ENCODE peak calls at places on chromosomes 3 and 15, in ten cellular contexts. U is lung, R is PC-9, D is brain microvascular endothelial cell, Y is fibroblast of pulmonary artery, Z is MM.1S, G is lower lobe of right lung, A is GM10248, V is endothelial cell, B is IMR-90. Q is an unnamed sample.

GRCh38 chr15:55942332-55942731 is 51.1 kb downstream of the NEDD4 start:
- DNase-seq in U (no peak), R (no peak), D (no peak), Y (peak; percentile 16), Z (no peak), G (no peak), A (no peak), V (peak; percentile 4), B (no peak), Q (no peak)

GRCh38 chr3:119676020-119676419 is 1.2 kb downstream of the COX17 start:
- DNase-seq in U (no peak), R (no peak), D (no peak), Y (no peak), Z (no peak), G (no peak), A (no peak), V (no peak), B (no peak), Q (no peak)

GRCh38 chr3:173711619-173712018 is 314.1 kb downstream of the NLGN1 start:
- DNase-seq in U (no peak), R (peak; percentile 92), D (no peak), Y (no peak), Z (no peak), G (no peak), A (no peak), V (no peak), B (no peak), Q (no peak)

GRCh38 chr3:126638790-126639189 is 16.1 kb downstream of the TXNRD3 start:
- DNase-seq in U (no peak), R (no peak), D (no peak), Y (no peak), Z (no peak), G (no peak), A (no peak), V (no peak), B (no peak), Q (no peak)

GRCh38 chr3:114792159-114792918 is 354.7 kb downstream of the ZBTB20 start:
- DNase-seq in U (no peak), R (no peak), D (no peak), Y (no peak), Z (no peak), G (no peak), A (no peak), V (no peak), B (no peak), Q (no peak)

GRCh38 chr3:135444058-135444457 is 521.5 kb upstream of the PPP2R3A start:
- DNase-seq in U (no peak), R (no peak), D (no peak), Y (no peak), Z (no peak), G (no peak), A (no peak), V (no peak), B (no peak), Q (no peak)

GRCh38 chr3:123832712-123833397 is 51.3 kb downstream of the MYLK start:
- DNase-seq in U (no peak), R (no peak), D (no peak), Y (no peak), Z (no peak), G (no peak), A (no peak), V (no peak), B (no peak), Q (no peak)

GRCh38 chr3:12953201-12953712 is 111.9 kb upstream of the RPL32 start:
- DNase-seq in U (no peak), R (no peak), D (no peak), Y (no peak), Z (no peak), G (no peak), A (no peak), V (no peak), B (no peak), Q (no peak)

GRCh38 chr3:127209840-127210653 is 17.1 kb downstream of the PRR23E start:
- DNase-seq in U (no peak), R (no peak), D (no peak), Y (no peak), Z (no peak), G (no peak), A (peak; percentile 11), V (no peak), B (no peak), Q (no peak)

GRCh38 chr15:32774022-32774421 is 56.2 kb downstream of the GREM1 start:
- DNase-seq in U (no peak), R (peak; percentile 76), D (peak; percentile 96), Y (peak; percentile 79), Z (no peak), G (no peak), A (no peak), V (no peak), B (peak; percentile 98), Q (no peak)
- TF ChIP-seq CTCF in U (no peak), R (no peak), D (no peak), Y (no peak), Z (no peak), G (no peak), A (no peak), V (no peak), B (no peak), Q (no peak)

DNA sequence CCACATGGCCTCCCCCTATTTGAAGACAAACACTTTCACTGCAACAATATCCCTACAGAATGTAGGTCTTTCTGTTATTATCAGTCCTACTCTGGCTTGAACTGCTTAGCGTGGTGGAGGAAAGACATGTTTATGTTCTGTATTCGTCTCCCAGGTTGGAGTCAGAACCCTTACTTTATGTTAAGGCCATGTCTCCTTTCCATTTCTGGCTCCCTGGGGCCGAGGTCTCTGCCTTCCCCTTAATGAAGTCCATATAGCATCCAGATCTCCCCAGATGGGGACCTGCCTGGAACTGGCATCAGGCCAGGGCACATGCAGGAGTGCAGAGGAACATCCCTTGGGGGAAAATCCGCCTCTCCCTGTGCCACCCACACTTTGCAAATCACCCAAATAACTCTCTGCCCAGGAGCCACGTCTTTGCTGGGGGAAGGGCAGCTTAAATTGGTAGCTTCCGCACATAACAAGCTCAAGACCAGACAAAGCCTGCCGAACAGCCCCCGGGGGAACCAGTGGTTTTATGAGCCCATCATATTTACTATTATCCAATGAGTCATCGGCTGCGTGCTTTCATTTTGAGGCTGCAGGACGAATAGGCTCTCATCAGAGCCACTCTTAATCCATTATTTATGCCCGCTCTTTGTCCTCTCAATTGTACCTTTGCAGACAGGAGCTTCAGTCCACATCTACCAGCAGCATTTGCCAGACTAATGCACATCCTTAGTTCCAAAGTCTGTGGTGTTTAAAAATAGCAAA is 237.0 kb downstream of the UACA start:
- DNase-seq in U (no peak), R (peak; percentile 78), D (peak; percentile 89), Y (peak; percentile 20), Z (no peak), G (no peak), A (peak; percentile 37), V (no peak), B (peak; percentile 31), Q (peak; percentile 89)
- TF ChIP-seq CTCF in U (no peak), R (no peak), D (no peak), Y (no peak), Z (no peak), G (no peak), A (no peak), V (no peak), B (no peak), Q (no peak)

DNA sequence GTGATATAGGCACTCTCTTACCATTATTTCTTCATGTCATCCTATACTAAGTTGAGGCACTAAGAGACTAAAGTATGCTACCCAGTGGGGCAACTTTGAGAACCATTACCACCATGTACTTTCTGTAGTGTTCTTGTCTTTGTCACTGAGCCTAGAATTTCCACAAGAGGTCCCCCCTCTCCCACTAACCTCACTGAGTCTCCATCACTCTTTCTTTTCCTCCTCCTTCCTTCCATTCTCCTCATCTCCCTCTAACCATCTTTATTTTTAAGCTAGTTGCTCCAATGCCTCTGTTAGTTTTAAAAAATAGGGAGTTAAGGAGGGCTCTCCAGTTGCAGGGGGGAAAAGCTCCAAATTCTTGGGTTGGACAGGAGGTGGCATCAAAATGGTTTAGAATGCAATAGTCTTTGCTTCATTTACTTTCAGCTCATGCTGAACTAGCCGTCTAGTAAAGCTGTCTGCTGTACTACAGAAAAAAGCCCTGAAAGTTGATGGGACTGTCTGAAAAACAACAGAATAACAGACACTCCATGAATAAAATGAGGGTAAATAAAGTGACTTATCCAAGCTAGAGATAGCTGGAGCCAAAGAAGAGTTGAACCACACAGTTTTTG is 85.1 kb upstream of the MYRIP start:
- DNase-seq in U (no peak), R (no peak), D (no peak), Y (peak; percentile 33), Z (no peak), G (no peak), A (no peak), V (no peak), B (no peak), Q (no peak)
- TF ChIP-seq CTCF in U (no peak), R (no peak), D (no peak), Y (peak; percentile 33), Z (no peak), G (no peak), A (no peak), V (no peak), B (no peak), Q (peak; percentile 18)

GRCh38 chr3:196207159-196207832 is 3.9 kb downstream of the ZDHHC19 start:
- DNase-seq in U (no peak), R (no peak), D (no peak), Y (no peak), Z (no peak), G (peak; percentile 74), A (no peak), V (no peak), B (no peak), Q (no peak)
- TF ChIP-seq CTCF in U (no peak), R (no peak), D (no peak), Y (no peak), Z (no peak), G (no peak), A (no peak), V (no peak), B (no peak), Q (no peak)

Q was measured in prostate gland.